ENCODE peak calls at places on chromosome 15, in nine cellular contexts. P is activated CD4-positive, alpha-beta T cell treated with anti-CD3 and anti-CD28 coated beads, Interleukin-2, amount 50 U/mL, for 1 hour; H is stimulated activated CD4-positive, alpha-beta T cell treated with anti-CD3 and anti-CD28 coated beads, Interleukin-2, amount 100 ng/mL, for 24 hours; Y is activated CD8-positive, alpha-beta T cell treated with anti-CD3 and anti-CD28 coated beads for 36 hours; L is brain pericyte; E is activated CD4-positive, CD25-positive, alpha-beta regulatory T cell; C is Calu3; U is fibroblast of the conjunctiva; V is glomerular endothelial cell. X is an unnamed sample.

GRCh38 chr15:71607383-71607782 is 203.0 kb upstream of the NR2E3 start:
- DNase-seq in P (no peak), H (no peak), Y (no peak), L (no peak), E (no peak), C (no peak), U (no peak), V (no peak), X (no peak)

GRCh38 chr15:39362832-39363561 is 217.9 kb upstream of the THBS1 start:
- DNase-seq in P (no peak), H (no peak), Y (no peak), L (peak; percentile 87), E (no peak), C (no peak), U (peak; percentile 76), V (peak; percentile 97), X (peak; percentile 36)

GRCh38 chr15:68188647-68189046 is 16.5 kb downstream of the CALML4 start:
- DNase-seq in P (no peak), H (no peak), Y (no peak), L (no peak), E (no peak), C (no peak), U (no peak), V (no peak), X (no peak)

GRCh38 chr15:54820811-54821210 is 375.9 kb downstream of the RSL24D1 start:
- DNase-seq in P (no peak), H (no peak), Y (no peak), L (no peak), E (no peak), C (no peak), U (no peak), V (no peak), X (no peak)

GRCh38 chr15:58731756-58732535 is 17.6 kb downstream of the ADAM10 start:
- DNase-seq in P (no peak), H (no peak), Y (no peak), L (no peak), E (no peak), C (peak; percentile 69), U (no peak), V (no peak), X (no peak)

GRCh38 chr15:93980149-93980911 is 251.0 kb upstream of the MCTP2 start:
- DNase-seq in P (no peak), H (no peak), Y (no peak), L (no peak), E (no peak), C (no peak), U (no peak), V (no peak), X (no peak)

GRCh38 chr15:62742409-62743171 is 300.0 kb upstream of the TPM1 start:
- DNase-seq in P (peak; percentile 12), H (peak; percentile 55), Y (peak; percentile 55), L (no peak), E (no peak), C (peak; percentile 72), U (peak; percentile 95), V (no peak), X (peak; percentile 78)

GRCh38 chr15:64640146-64640868 is 135.1 kb downstream of the RBPMS2 start:
- DNase-seq in P (no peak), H (no peak), Y (no peak), L (no peak), E (no peak), C (no peak), U (no peak), V (no peak), X (no peak)

GRCh38 chr15:78906310-78906608 is 33.6 kb downstream of the MORF4L1 start:
- DNase-seq in P (no peak), H (no peak), Y (no peak), L (no peak), E (no peak), C (peak; percentile 51), U (peak; percentile 28), V (no peak), X (peak; percentile 28)

GRCh38 chr15:75731248-75732100 is 18.8 kb upstream of the CSPG4 start:
- DNase-seq in P (no peak), H (no peak), Y (no peak), L (no peak), E (no peak), C (no peak), U (no peak), V (no peak), X (no peak)

GRCh38 chr15:99403597-99403996 is 152.3 kb downstream of the LRRC28 start:
- DNase-seq in P (no peak), H (no peak), Y (no peak), L (no peak), E (no peak), C (no peak), U (no peak), V (no peak), X (no peak)

GRCh38 chr15:78778422-78778821 is 32.8 kb downstream of the ADAMTS7 start:
- DNase-seq in P (no peak), H (no peak), Y (no peak), L (no peak), E (no peak), C (no peak), U (no peak), V (no peak), X (no peak)

GRCh38 chr15:31499953-31500808 is 173.5 kb downstream of the KLF13 start:
- DNase-seq in P (no peak), H (no peak), Y (no peak), L (no peak), E (no peak), C (no peak), U (no peak), V (no peak), X (no peak)

GRCh38 chr15:68614621-68615035 is 35.8 kb downstream of the CORO2B start:
- DNase-seq in P (no peak), H (no peak), Y (no peak), L (no peak), E (no peak), C (no peak), U (no peak), V (no peak), X (no peak)

GRCh38 chr15:49101536-49101935 is 53.9 kb downstream of the COPS2 start:
- DNase-seq in P (no peak), H (no peak), Y (no peak), L (no peak), E (no peak), C (no peak), U (no peak), V (peak; percentile 34), X (no peak)

GRCh38 chr15:28112101-28112760 is 13.1 kb upstream of the OCA2 start:
- DNase-seq in P (no peak), H (no peak), Y (no peak), L (no peak), E (no peak), C (no peak), U (no peak), V (no peak), X (no peak)

GRCh38 chr15:51776952-51777574 is 25.7 kb downstream of the TMOD2 start:
- DNase-seq in P (peak; percentile 56), H (peak; percentile 58), Y (peak; percentile 77), L (no peak), E (peak; percentile 14), C (peak; percentile 70), U (peak; percentile 72), V (peak; percentile 84), X (peak; percentile 38)

GRCh38 chr15:62519900-62520299 is 354.8 kb upstream of the C2CD4B start:
- DNase-seq in P (no peak), H (peak; percentile 14), Y (peak; percentile 26), L (no peak), E (no peak), C (no peak), U (no peak), V (no peak), X (no peak)

GRCh38 chr15:81151389-81151788 is 17.3 kb downstream of the CFAP161 start:
- DNase-seq in P (no peak), H (no peak), Y (no peak), L (no peak), E (no peak), C (no peak), U (no peak), V (no peak), X (no peak)

GRCh38 chr15:44381223-44381622 is 46.2 kb upstream of the CTDSPL2 start:
- DNase-seq in P (no peak), H (no peak), Y (no peak), L (no peak), E (no peak), C (no peak), U (peak; percentile 6), V (no peak), X (no peak)

GRCh38 chr15:83061680-83062079 is 5.4 kb downstream of the BTBD1 start:
- DNase-seq in P (no peak), H (no peak), Y (no peak), L (no peak), E (no peak), C (no peak), U (peak; percentile 14), V (no peak), X (no peak)

GRCh38 chr15:59366368-59367021 is 6.2 kb downstream of the MYO1E start:
- DNase-seq in P (no peak), H (no peak), Y (no peak), L (no peak), E (no peak), C (no peak), U (no peak), V (no peak), X (no peak)

GRCh38 chr15:29446480-29446879 is 176.9 kb upstream of the NSMCE3 start:
- DNase-seq in P (no peak), H (no peak), Y (no peak), L (no peak), E (no peak), C (no peak), U (no peak), V (no peak), X (no peak)

GRCh38 chr15:100043732-100044131 is 298.0 kb downstream of the ADAMTS17 start:
- DNase-seq in P (no peak), H (no peak), Y (no peak), L (no peak), E (no peak), C (no peak), U (no peak), V (no peak), X (no peak)

GRCh38 chr15:60441323-60441722 is 37.6 kb downstream of the ICE2 start:
- DNase-seq in P (no peak), H (no peak), Y (no peak), L (no peak), E (no peak), C (no peak), U (no peak), V (no peak), X (no peak)

GRCh38 chr15:85840802-85841152 is 46.1 kb upstream of the KLHL25 start:
- DNase-seq in P (no peak), H (no peak), Y (no peak), L (no peak), E (no peak), C (no peak), U (no peak), V (no peak), X (no peak)

GRCh38 chr15:40081691-40082194 is 26.9 kb downstream of the BMF start:
- DNase-seq in P (no peak), H (no peak), Y (no peak), L (no peak), E (no peak), C (peak; percentile 72), U (peak; percentile 52), V (no peak), X (no peak)

GRCh38 chr15:32766101-32766500 is 48.3 kb downstream of the GREM1 start:
- DNase-seq in P (no peak), H (no peak), Y (no peak), L (no peak), E (no peak), C (no peak), U (no peak), V (no peak), X (no peak)

GRCh38 chr15:60695713-60696522 is 217.0 kb upstream of the ICE2 start:
- DNase-seq in P (peak; percentile 54), H (peak; percentile 85), Y (peak; percentile 97), L (no peak), E (no peak), C (no peak), U (no peak), V (no peak), X (no peak)

GRCh38 chr15:34018021-34018645 is 20.9 kb downstream of the AVEN start:
- DNase-seq in P (no peak), H (peak; percentile 8), Y (peak; percentile 75), L (no peak), E (no peak), C (no peak), U (no peak), V (no peak), X (no peak)